ENCODE peak calls at places on chromosome 1, in five cellular contexts. K, Y, F, C and B are unnamed samples.

GRCh38 chr1:2178875-2179274 is 15.7 kb downstream of the FAAP20 start:
- DNase-seq in F (no peak), Y (no peak), K (no peak), C (no peak), B (no peak)

GRCh38 chr1:242811092-242811840 is 286.8 kb upstream of the PLD5 start:
- DNase-seq in K (no peak), Y (no peak), C (no peak), F (no peak), B (no peak)

GRCh38 chr1:159211331-159212136 is 6.9 kb downstream of the ACKR1 start:
- DNase-seq in C (no peak), Y (peak), F (no peak), K (no peak), B (peak)

GRCh38 chr1:209064850-209065249 is 518.7 kb upstream of the CAMK1G start:
- DNase-seq in F (no peak), C (no peak), K (no peak), Y (no peak), B (no peak)

GRCh38 chr1:33379631-33380354 is 51.1 kb downstream of the PHC2 start:
- DNase-seq in F (no peak), K (no peak), Y (no peak), C (no peak), B (no peak)

GRCh38 chr1:36151845-36152203 is 2.5 kb upstream of the TRAPPC3 start:
- DNase-seq in C (peak), K (no peak), Y (no peak), F (no peak), B (peak)

GRCh38 chr1:167467126-167467725 is 51.1 kb downstream of the CD247 start:
- DNase-seq in F (no peak), Y (peak), K (no peak), C (no peak), B (no peak)

GRCh38 chr1:54284781-54285563 is 85.0 kb downstream of the MRPL37 start:
- DNase-seq in F (no peak), C (no peak), Y (no peak), K (no peak), B (no peak)

GRCh38 chr1:1510912-1511532 is 940 bp upstream of the ATAD3A start:
- DNase-seq in F (no peak), C (no peak), Y (peak), K (no peak), B (no peak)

GRCh38 chr1:9180077-9180819 is 51.3 kb upstream of the GPR157 start:
- DNase-seq in Y (peak), F (no peak), C (no peak), K (no peak), B (no peak)

GRCh38 chr1:181425566-181425965 is 57.8 kb upstream of the CACNA1E start:
- DNase-seq in Y (no peak), F (no peak), C (no peak), K (no peak), B (no peak)

GRCh38 chr1:172356620-172357019 is 63.9 kb upstream of the C1orf105 start:
- DNase-seq in F (no peak), C (no peak), Y (peak), K (peak), B (no peak)